ENCODE peak calls at places on chromosomes 6 and 20, in eight cellular contexts. M is HFF-Myc, A is GM12878, F is cardiac fibroblast, R is GM23338, B is adrenal gland, Q is BE2C, J is heart right ventricle. K is an unnamed sample.
A peak's percentile ranks its signal among the peaks of the same experiment; 100 is the strongest.

GRCh38 chr20:55153321-55153720 is 677.9 kb downstream of the DOK5 start:
- DNase-seq in A (no peak), J (no peak), F (no peak), R (no peak), M (no peak), Q (no peak), B (no peak), K (peak; percentile 28)

GRCh38 chr20:46681032-46681854 is 8.0 kb downstream of the TP53RK start:
- DNase-seq in A (peak; percentile 27), R (peak; percentile 88), B (peak; percentile 93), M (no peak), J (no peak), F (peak; percentile 64), Q (peak; percentile 63), K (peak; percentile 44)

GRCh38 chr6:90227165-90227564 is 69.5 kb downstream of the BACH2 start:
- DNase-seq in Q (no peak), M (no peak), J (no peak), B (no peak), F (no peak), R (no peak), A (no peak), K (no peak)

GRCh38 chr6:161228096-161228495 is 45.8 kb downstream of the AGPAT4 start:
- DNase-seq in F (no peak), Q (no peak), B (no peak), J (no peak), M (no peak), R (no peak), A (no peak), K (peak; percentile 39)

GRCh38 chr20:2238601-2239000 is 57.2 kb upstream of the TGM3 start:
- DNase-seq in R (no peak), B (no peak), J (no peak), F (no peak), M (no peak), A (no peak), Q (no peak), K (no peak)

GRCh38 chr6:52591832-52592231 is 15.0 kb upstream of the TRAM2 start:
- DNase-seq in A (no peak), Q (no peak), M (no peak), F (no peak), J (no peak), R (no peak), B (no peak), K (no peak)

GRCh38 chr20:7841291-7841966 is 98.8 kb downstream of the HAO1 start:
- DNase-seq in B (no peak), M (peak; percentile 14), F (peak; percentile 49), R (no peak), Q (no peak), A (no peak), J (no peak), K (peak; percentile 70)

GRCh38 chr6:64034840-64035656 is 399.4 kb downstream of the PHF3 start:
- DNase-seq in J (no peak), A (no peak), F (peak; percentile 8), R (no peak), B (no peak), Q (peak; percentile 29), M (no peak), K (peak; percentile 19)

GRCh38 chr6:16747232-16748027 is 13.8 kb downstream of the ATXN1 start:
- DNase-seq in M (no peak), R (no peak), A (no peak), B (no peak), Q (no peak), J (no peak), F (peak; percentile 73), K (peak; percentile 61)

GRCh38 chr20:38130687-38131587 is 34.1 kb downstream of the TGM2 start:
- DNase-seq in B (no peak), F (no peak), A (no peak), M (no peak), J (no peak), Q (no peak), R (no peak), K (no peak)

GRCh38 chr6:16355238-16355637 is 116.9 kb downstream of the GMPR start:
- DNase-seq in B (no peak), Q (no peak), M (no peak), J (no peak), A (no peak), R (no peak), F (no peak), K (no peak)

GRCh38 chr6:12798326-12798725 is 81.8 kb downstream of the PHACTR1 start:
- DNase-seq in F (no peak), B (no peak), R (no peak), J (no peak), A (no peak), M (no peak), Q (no peak), K (no peak)

GRCh38 chr20:38806855-38807655 is 1.6 kb downstream of the PPP1R16B start:
- DNase-seq in B (no peak), F (no peak), J (no peak), R (peak; percentile 22), A (no peak), M (no peak), Q (peak; percentile 33), K (no peak)

GRCh38 chr20:2103454-2104153 is 2.0 kb downstream of the STK35 start:
- DNase-seq in A (no peak), J (no peak), R (peak; percentile 15), Q (no peak), M (no peak), F (no peak), B (no peak), K (peak; percentile 12)

GRCh38 chr6:81553246-81553645 is 199.2 kb downstream of the TENT5A start:
- DNase-seq in A (no peak), J (no peak), Q (no peak), M (no peak), F (peak; percentile 13), R (no peak), B (no peak), K (no peak)

GRCh38 chr6:42099340-42100028 is 42.9 kb downstream of the C6orf132 start:
- DNase-seq in A (no peak), M (no peak), Q (no peak), B (peak; percentile 64), R (peak; percentile 44), J (no peak), F (peak; percentile 69), K (peak; percentile 64)

GRCh38 chr20:42678895-42679294 is 510.8 kb downstream of the PTPRT start:
- DNase-seq in Q (no peak), F (no peak), J (no peak), B (no peak), M (no peak), R (no peak), A (no peak), K (no peak)
- TF ChIP-seq CTCF in Q (peak; percentile 19), F (no peak), J (peak; percentile 42), B (no peak), M (no peak), R (no peak), A (peak; percentile 26), K (no peak)

GRCh38 chr6:13863699-13864155 is 49.4 kb upstream of the MCUR1 start:
- DNase-seq in M (no peak), B (no peak), F (no peak), R (no peak), J (no peak), A (no peak), Q (no peak), K (no peak)

GRCh38 chr6:13854716-13855250 is 40.4 kb upstream of the MCUR1 start:
- DNase-seq in B (no peak), R (no peak), Q (no peak), F (no peak), J (no peak), M (no peak), A (no peak), K (no peak)

GRCh38 chr6:13865132-13865531 is 50.8 kb upstream of the MCUR1 start:
- DNase-seq in Q (no peak), J (no peak), B (no peak), F (no peak), R (no peak), A (no peak), M (no peak), K (no peak)

GRCh38 chr6:13859871-13860555 is 45.7 kb upstream of the MCUR1 start:
- DNase-seq in R (peak; percentile 69), A (no peak), F (no peak), B (no peak), Q (peak; percentile 47), J (no peak), M (no peak), K (no peak)
- H3K4me3 ChIP-seq in R (peak overlapping the region; percentile 62), A (no peak overlapping the region), F (peak overlapping the region; percentile 19), B (no peak overlapping the region), Q (peak overlapping the region; percentile 64), J (peak overlapping the region; percentile 38), M (no peak overlapping the region), K (peak overlapping the region; percentile 33)

GRCh38 chr6:14462135-14462905 is 344.7 kb downstream of the CD83 start:
- DNase-seq in M (no peak), R (no peak), J (no peak), A (no peak), F (no peak), B (no peak), Q (no peak), K (no peak)

GRCh38 chr6:14464716-14465115 is 347.1 kb downstream of the CD83 start:
- DNase-seq in J (no peak), A (no peak), F (no peak), R (no peak), B (no peak), Q (no peak), M (no peak), K (no peak)

GRCh38 chr6:14466278-14466677 is 348.7 kb downstream of the CD83 start:
- DNase-seq in B (no peak), F (peak; percentile 63), R (no peak), Q (no peak), A (no peak), J (no peak), M (no peak), K (no peak)

GRCh38 chr6:14463110-14463509 is 345.5 kb downstream of the CD83 start:
- DNase-seq in A (no peak), F (no peak), J (no peak), R (no peak), Q (no peak), M (no peak), B (no peak), K (no peak)

GRCh38 chr6:14464049-14464448 is 346.5 kb downstream of the CD83 start:
- DNase-seq in M (no peak), F (peak; percentile 67), A (no peak), R (peak; percentile 64), B (no peak), J (no peak), Q (no peak), K (peak; percentile 31)
- TF ChIP-seq CTCF in M (no peak), F (peak; percentile 19), A (no peak), R (peak; percentile 40), B (no peak), J (no peak), Q (peak; percentile 7), K (peak; percentile 19)

GRCh38 chr6:33078919-33079521 is 3.2 kb downstream of the HLA-DPB1 start:
- DNase-seq in Q (no peak), M (no peak), F (no peak), A (no peak), B (no peak), J (no peak), R (no peak), K (no peak)

GRCh38 chr6:33082702-33083101 is 6.9 kb downstream of the HLA-DPB1 start:
- DNase-seq in J (no peak), M (no peak), R (peak; percentile 87), B (no peak), F (peak; percentile 76), A (no peak), Q (no peak), K (peak; percentile 36)

GRCh38 chr6:33080127-33081089 is 4.6 kb downstream of the HLA-DPB1 start:
- DNase-seq in M (no peak), R (peak; percentile 88), B (peak; percentile 80), Q (no peak), A (no peak), F (peak; percentile 74), J (peak; percentile 74), K (peak; percentile 12)

GRCh38 chr6:33079575-33079974 is 3.8 kb downstream of the HLA-DPB1 start:
- DNase-seq in M (no peak), R (no peak), J (no peak), A (no peak), B (no peak), F (no peak), Q (no peak), K (no peak)

GRCh38 chr6:33081098-33081824 is 5.5 kb downstream of the HLA-DPB1 start:
- DNase-seq in B (no peak), M (no peak), F (no peak), A (no peak), R (peak; percentile 21), Q (no peak), J (no peak), K (no peak)
- H3K4me3 ChIP-seq in B (no peak overlapping the region), M (peak overlapping the region; percentile 45), F (peak overlapping the region; percentile 55), A (peak overlapping the region; percentile 53), R (peak overlapping the region; percentile 58), Q (no peak overlapping the region), J (peak overlapping the region; percentile 57), K (peak overlapping the region; percentile 2)

K was measured in astrocyte of the spinal cord.